ENCODE peak calls at places on chromosome 1, in eight cellular contexts. R is mammary epithelial cell, S is uterus, M is fibroblast of villous mesenchyme, E is GM20000, U is prostate gland, T is left lung, V is fibroblast of mammary gland. X is an unnamed sample.

GRCh38 chr1:245566952-245567351 is 412.2 kb downstream of the KIF26B start:
- DNase-seq in R (no peak), S (no peak), M (peak; percentile 39), E (no peak), U (no peak), T (no peak), V (no peak), X (no peak)

GRCh38 chr1:94379615-94380014 is 38.6 kb upstream of the ABCD3 start:
- DNase-seq in R (no peak), S (no peak), M (no peak), E (no peak), U (no peak), T (no peak), V (no peak), X (no peak)

GRCh38 chr1:235027076-235027861 is 101.4 kb downstream of the TOMM20 start:
- DNase-seq in R (no peak), S (no peak), M (no peak), E (no peak), U (no peak), T (no peak), V (no peak), X (no peak)

GRCh38 chr1:30974536-30974935 is 66.0 kb upstream of the SDC3 start:
- DNase-seq in R (no peak), S (no peak), M (no peak), E (no peak), U (no peak), T (no peak), V (no peak), X (no peak)

GRCh38 chr1:6166655-6167390 is 13.3 kb downstream of the CHD5 start:
- DNase-seq in R (no peak), S (no peak), M (no peak), E (no peak), U (no peak), T (no peak), V (no peak), X (no peak)

GRCh38 chr1:5658340-5659316 is 333.6 kb downstream of the NPHP4 start:
- DNase-seq in R (no peak), S (no peak), M (no peak), E (no peak), U (no peak), T (no peak), V (no peak), X (no peak)

GRCh38 chr1:245715291-245715701 is 560.5 kb downstream of the KIF26B start:
- DNase-seq in R (peak; percentile 35), S (no peak), M (no peak), E (no peak), U (no peak), T (no peak), V (peak; percentile 25), X (peak; percentile 18)

GRCh38 chr1:117501275-117501674 is 104.6 kb upstream of the TENT5C start:
- DNase-seq in R (no peak), S (no peak), M (peak; percentile 68), E (no peak), U (no peak), T (no peak), V (peak; percentile 21), X (peak; percentile 91)

DNA sequence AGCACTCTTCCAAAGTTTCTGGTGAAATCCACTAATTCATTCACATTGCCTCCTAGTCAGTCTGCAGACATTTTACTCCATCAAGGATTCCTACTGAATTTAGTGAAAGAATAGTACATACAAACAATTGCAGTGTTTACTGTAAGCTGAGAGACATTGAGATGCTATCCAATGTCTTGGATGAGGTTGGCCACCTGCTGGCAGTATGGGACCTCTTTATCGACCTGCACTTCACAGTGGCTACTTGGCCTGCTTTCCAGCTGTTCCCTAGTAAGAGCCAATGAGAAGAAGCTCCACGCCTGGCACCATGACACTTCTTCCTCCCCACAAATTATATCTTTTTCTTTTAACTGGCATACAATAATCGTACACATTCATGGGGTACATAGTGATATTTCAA is 51.5 kb upstream of the LRIF1 start:
- DNase-seq in R (no peak), S (no peak), M (no peak), E (no peak), U (no peak), T (no peak), V (no peak), X (no peak)
- TF ChIP-seq CTCF in R (no peak), S (no peak), M (no peak), E (no peak), U (no peak), T (no peak), V (no peak), X (no peak)

DNA sequence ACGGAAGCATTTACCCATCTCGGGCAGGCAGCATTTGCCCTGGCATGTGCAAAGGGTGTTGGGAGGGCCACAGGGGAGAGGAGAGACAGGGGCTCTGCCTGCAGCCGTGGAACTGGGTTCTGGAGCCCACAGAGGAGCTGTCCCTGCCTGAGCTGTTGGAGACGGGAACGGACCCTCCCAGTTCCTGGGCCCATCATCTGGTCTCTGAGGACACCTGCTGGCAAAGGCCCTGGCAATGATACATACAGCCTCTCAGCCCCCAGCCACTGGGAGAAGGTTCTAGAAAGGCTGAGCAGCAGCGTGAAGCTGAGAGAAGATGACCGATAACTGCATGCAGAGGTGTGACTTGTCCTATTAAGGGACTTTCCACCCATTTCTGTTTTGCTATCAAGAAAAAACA is 31.4 kb downstream of the FAAP20 start:
- DNase-seq in R (no peak), S (no peak), M (no peak), E (no peak), U (no peak), T (no peak), V (no peak), X (peak; percentile 22)
- TF ChIP-seq CTCF in R (no peak), S (no peak), M (peak; percentile 19), E (no peak), U (no peak), T (no peak), V (no peak), X (peak; percentile 45)

GRCh38 chr1:36612121-36612520 is 129.4 kb upstream of the CSF3R start:
- DNase-seq in R (no peak), S (no peak), M (no peak), E (no peak), U (no peak), T (no peak), V (no peak), X (no peak)

GRCh38 chr1:36608272-36608671 is 125.6 kb upstream of the CSF3R start:
- DNase-seq in R (no peak), S (no peak), M (no peak), E (no peak), U (no peak), T (no peak), V (no peak), X (no peak)

GRCh38 chr1:36605942-36606690 is 123.4 kb upstream of the CSF3R start:
- DNase-seq in R (no peak), S (no peak), M (no peak), E (no peak), U (no peak), T (no peak), V (no peak), X (no peak)

GRCh38 chr1:36606908-36607651 is 124.4 kb upstream of the CSF3R start:
- DNase-seq in R (no peak), S (no peak), M (no peak), E (no peak), U (no peak), T (no peak), V (no peak), X (no peak)

GRCh38 chr1:36609241-36610027 is 126.7 kb upstream of the CSF3R start:
- DNase-seq in R (peak; percentile 48), S (no peak), M (peak; percentile 33), E (peak; percentile 73), U (no peak), T (peak; percentile 40), V (peak; percentile 52), X (peak; percentile 67)
- TF ChIP-seq CTCF in R (peak; percentile 87), S (no peak), M (peak; percentile 67), E (peak; percentile 72), U (no peak), T (peak; percentile 57), V (peak; percentile 61), X (peak; percentile 78)

DNA sequence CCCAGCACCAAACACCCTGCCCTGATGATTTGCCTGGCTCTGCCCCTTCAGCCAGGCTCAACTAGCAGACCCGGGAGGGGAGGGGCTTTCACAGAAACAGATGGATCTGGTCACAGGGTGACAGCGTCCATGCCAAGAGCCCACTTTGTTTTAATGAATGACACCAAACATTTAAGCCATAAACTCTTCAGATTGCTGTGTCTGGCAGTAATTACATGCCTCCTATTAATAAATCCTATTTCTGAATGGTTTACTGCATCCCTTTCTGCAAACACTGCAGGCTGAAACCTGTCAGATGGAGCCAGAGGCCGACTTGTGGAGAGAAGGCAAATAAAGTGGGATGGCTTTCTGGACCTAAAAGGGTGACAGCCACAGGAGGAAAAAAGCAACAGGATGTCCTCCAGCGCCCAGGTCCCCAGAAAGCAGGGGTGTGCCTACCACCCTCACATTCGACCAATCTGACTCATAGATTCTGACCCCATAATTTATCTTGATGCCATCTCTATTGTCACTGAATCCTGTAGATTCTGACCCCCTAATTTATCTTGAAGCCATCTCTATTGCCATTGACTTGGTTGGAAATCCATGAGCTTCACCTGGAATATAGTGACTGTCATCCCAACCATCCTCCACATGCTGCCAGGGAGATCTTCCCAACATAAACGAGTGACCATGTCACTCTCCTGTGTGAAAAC is 200.8 kb downstream of the PLPP3 start:
- DNase-seq in R (no peak), S (peak; percentile 29), M (no peak), E (no peak), U (peak; percentile 26), T (no peak), V (no peak), X (no peak)
- TF ChIP-seq CTCF in R (no peak), S (no peak), M (no peak), E (no peak), U (no peak), T (no peak), V (no peak), X (no peak)

X was measured in choroid plexus epithelial cell.